ENCODE peak calls at places on chromosomes 3 and 15, in seven cellular contexts. I is IMR-90, N is HCT116, Y is fibroblast of mammary gland, U is cardiac fibroblast, S is foreskin fibroblast, W is astrocyte. K is an unnamed sample.

GRCh38 chr3:46981932-46982471 is 2.5 kb downstream of the NBEAL2 start:
- DNase-seq in I (no peak), N (no peak), Y (no peak), U (no peak), S (no peak), W (no peak), K (no peak)

GRCh38 chr3:151452814-151453213 is 8.0 kb downstream of the IGSF10 start:
- DNase-seq in I (no peak), N (no peak), Y (no peak), U (no peak), S (no peak), W (no peak), K (no peak)

GRCh38 chr15:82540055-82540983 is at the start of gene RPS17:
- DNase-seq in I (peak; percentile 93), N (peak; percentile 91), Y (peak; percentile 94), U (peak; percentile 98), S (peak; percentile 94), W (peak; percentile 85), K (peak; percentile 98)

GRCh38 chr15:57732526-57733331 is 26.2 kb downstream of the POLR2M start:
- DNase-seq in I (peak; percentile 50), N (peak; percentile 48), Y (peak; percentile 68), U (peak; percentile 69), S (peak; percentile 28), W (peak; percentile 35), K (peak; percentile 81)

GRCh38 chr3:71186816-71187215 is 396.7 kb downstream of the FOXP1 start:
- DNase-seq in I (no peak), N (no peak), Y (no peak), U (no peak), S (no peak), W (no peak), K (no peak)

GRCh38 chr3:38644662-38645053 is 4.8 kb downstream of the SCN5A start:
- DNase-seq in I (no peak), N (no peak), Y (no peak), U (no peak), S (no peak), W (no peak), K (no peak)

GRCh38 chr15:77633913-77634265 is 1.2 kb upstream of the LINGO1 start:
- DNase-seq in I (no peak), N (no peak), Y (no peak), U (no peak), S (no peak), W (no peak), K (peak; percentile 60)

GRCh38 chr3:154334973-154335420 is 10.7 kb upstream of the DHX36 start:
- DNase-seq in I (peak; percentile 53), N (no peak), Y (peak; percentile 61), U (peak; percentile 54), S (peak; percentile 22), W (peak; percentile 23), K (no peak)

GRCh38 chr15:90062023-90062728 is 40.1 kb downstream of the IDH2 start:
- DNase-seq in I (no peak), N (no peak), Y (no peak), U (peak; percentile 19), S (no peak), W (no peak), K (peak; percentile 75)

GRCh38 chr3:16768956-16769355 is 115.8 kb upstream of the PLCL2 start:
- DNase-seq in I (no peak), N (no peak), Y (no peak), U (peak; percentile 70), S (no peak), W (peak; percentile 68), K (no peak)

GRCh38 chr3:175743733-175744400 is 884.7 kb downstream of the NAALADL2 start:
- DNase-seq in I (peak; percentile 80), N (no peak), Y (peak; percentile 68), U (peak; percentile 1), S (peak; percentile 47), W (peak; percentile 84), K (no peak)

GRCh38 chr3:100416863-100417262 is 15.5 kb downstream of the LNP1 start:
- DNase-seq in I (no peak), N (no peak), Y (no peak), U (no peak), S (no peak), W (no peak), K (no peak)

GRCh38 chr15:55774113-55774970 is 31.4 kb upstream of the PRTG start:
- DNase-seq in I (peak; percentile 10), N (peak; percentile 40), Y (peak; percentile 34), U (peak; percentile 34), S (no peak), W (no peak), K (peak; percentile 74)

GRCh38 chr3:160398820-160399346 is at the start of gene IFT80:
- DNase-seq in I (peak; percentile 95), N (peak; percentile 93), Y (peak; percentile 95), U (peak; percentile 98), S (peak; percentile 94), W (peak; percentile 87), K (peak; percentile 95)
- TF ChIP-seq CTCF in I (no peak), N (no peak), Y (no peak), U (peak; percentile 17), S (no peak), W (no peak), K (no peak)

DNA sequence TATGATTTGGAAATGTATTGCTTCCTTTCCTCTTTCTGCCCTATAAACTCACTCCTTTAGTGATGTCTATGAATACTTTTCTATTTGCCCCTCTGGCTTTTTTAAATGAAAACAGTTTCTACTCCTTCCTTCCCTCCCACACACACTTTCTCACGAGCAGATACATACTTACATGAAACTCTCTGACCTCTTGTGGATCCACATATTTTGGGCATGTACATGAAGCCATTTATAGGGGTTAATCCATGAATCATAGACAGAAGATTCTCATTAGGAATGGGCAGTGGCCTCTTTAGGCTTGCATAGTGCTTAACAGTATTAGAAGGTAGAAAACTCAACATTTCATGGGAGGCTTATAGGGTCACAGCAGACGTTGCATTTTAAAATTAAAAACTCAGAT is 24.8 kb downstream of the ANAPC13 start:
- DNase-seq in I (peak; percentile 98), N (no peak), Y (peak; percentile 98), U (peak; percentile 57), S (peak; percentile 94), W (peak; percentile 93), K (no peak)
- TF ChIP-seq CTCF in I (no peak), N (no peak), Y (no peak), U (no peak), S (no peak), W (no peak), K (no peak)

GRCh38 chr15:41511331-41512077 is 2.1 kb downstream of the LTK start:
- DNase-seq in I (no peak), N (no peak), Y (no peak), U (no peak), S (no peak), W (no peak), K (no peak)

GRCh38 chr15:41512512-41513281 is 930 bp downstream of the LTK start:
- DNase-seq in I (no peak), N (no peak), Y (no peak), U (no peak), S (no peak), W (no peak), K (peak; percentile 56)

GRCh38 chr15:41510728-41511127 is 2.9 kb downstream of the LTK start:
- DNase-seq in I (no peak), N (no peak), Y (no peak), U (no peak), S (no peak), W (no peak), K (no peak)

GRCh38 chr15:41512078-41512394 is 1.6 kb downstream of the LTK start:
- DNase-seq in I (no peak), N (no peak), Y (no peak), U (no peak), S (no peak), W (no peak), K (no peak)

DNA sequence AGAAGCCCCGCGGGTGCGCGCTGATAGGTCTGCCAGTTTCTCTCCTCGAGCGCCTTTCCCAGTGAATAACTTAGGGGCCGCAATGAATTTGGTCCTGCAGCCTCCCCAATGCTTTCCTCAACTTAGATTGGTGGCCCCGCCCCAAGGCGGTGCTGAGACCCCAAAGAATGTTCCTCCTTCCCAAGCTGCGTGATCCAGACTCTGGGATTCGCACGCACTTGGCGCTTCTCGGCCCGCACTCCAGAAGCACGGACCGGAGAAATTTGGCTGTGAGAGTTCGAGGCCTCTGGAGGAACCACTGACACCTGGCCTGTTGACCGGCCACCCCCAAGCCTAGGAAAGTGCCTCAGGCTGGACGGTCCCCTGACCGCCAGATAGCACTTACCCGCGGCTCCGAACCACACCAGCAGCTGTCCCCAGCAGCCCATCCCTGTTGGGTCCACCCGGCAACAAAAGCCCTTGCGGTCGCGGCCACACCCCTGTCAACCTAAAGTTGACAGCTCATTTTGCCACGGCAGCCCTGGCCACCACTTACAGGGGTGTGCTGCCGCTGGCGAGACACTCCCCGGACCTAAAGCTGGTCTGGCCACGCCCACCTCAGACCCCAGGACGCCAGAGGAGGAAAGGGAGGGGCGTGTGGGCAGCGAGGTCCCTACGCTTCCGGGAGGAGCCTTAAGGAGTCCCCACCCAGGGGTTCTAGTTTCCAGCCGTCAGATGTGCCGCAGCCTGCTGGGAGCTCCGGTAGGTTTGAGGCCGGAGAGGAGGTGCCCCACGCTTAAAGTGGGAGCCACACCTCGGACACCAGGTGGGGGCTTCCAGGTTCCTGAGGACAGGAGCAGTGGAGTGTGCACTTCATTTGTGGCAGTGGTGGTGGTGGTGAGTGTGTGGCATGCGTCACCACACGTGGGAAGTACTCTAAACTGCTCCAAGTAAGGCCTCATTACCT is at the start of gene LTK:
- DNase-seq in I (no peak), N (peak; percentile 65), Y (no peak), U (no peak), S (no peak), W (no peak), K (peak; percentile 58)
- TF ChIP-seq CTCF in I (no peak), N (no peak), Y (no peak), U (no peak), S (no peak), W (no peak), K (no peak)

GRCh38 chr3:33071181-33071580 is 25.8 kb downstream of the GLB1 start:
- DNase-seq in I (no peak), N (no peak), Y (no peak), U (no peak), S (no peak), W (no peak), K (no peak)
- TF ChIP-seq CTCF in I (no peak), N (no peak), Y (no peak), U (no peak), S (no peak), W (no peak), K (no peak)

DNA sequence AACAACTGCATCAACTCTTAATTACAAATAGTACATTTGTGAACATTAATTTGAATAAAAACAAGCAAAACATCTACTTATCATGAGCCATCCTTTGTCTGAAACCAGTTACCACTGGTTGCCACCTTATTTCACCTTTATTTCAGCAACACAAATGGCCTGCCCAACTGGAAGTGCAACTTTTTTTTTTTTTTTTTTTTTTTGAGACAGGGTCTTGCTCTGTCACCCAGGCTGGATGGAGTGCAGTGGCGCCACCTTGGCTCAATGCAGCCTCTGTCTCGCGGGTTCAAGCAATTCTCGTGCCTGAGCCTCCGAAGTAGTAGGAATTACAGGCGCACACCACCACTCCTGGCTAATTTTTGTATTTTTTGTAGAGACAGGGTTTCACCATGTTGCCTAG is 13.1 kb downstream of the WDR82 start:
- DNase-seq in I (no peak), N (no peak), Y (no peak), U (no peak), S (no peak), W (no peak), K (no peak)
- TF ChIP-seq CTCF in I (no peak), N (peak; percentile 5), Y (no peak), U (no peak), S (no peak), W (no peak), K (no peak)

GRCh38 chr3:56711344-56711743 is 28.3 kb upstream of the TASOR start:
- DNase-seq in I (no peak), N (no peak), Y (no peak), U (no peak), S (no peak), W (no peak), K (no peak)
- TF ChIP-seq CTCF in I (no peak), N (no peak), Y (no peak), U (no peak), S (no peak), W (no peak), K (no peak)

GRCh38 chr3:134039161-134039862 is 9.6 kb upstream of the SLCO2A1 start:
- DNase-seq in I (no peak), N (peak; percentile 8), Y (no peak), U (no peak), S (no peak), W (no peak), K (no peak)
- TF ChIP-seq CTCF in I (no peak), N (peak; percentile 57), Y (peak; percentile 29), U (peak; percentile 44), S (no peak), W (no peak), K (no peak)

K was measured in glutamatergic neuron.